ENCODE peak calls at places on chromosome 16, in five cellular contexts. One of them, this sample, is unnamed.

GRCh38 chr16:84648595-84649510 is 542 bp downstream of the KLHL36 start:
- DNase-seq in stomach: peak
- DNase-seq in tibial nerve: no peak
- DNase-seq in mucosa of descending colon: peak
- DNase-seq in AG04450: no peak
- DNase-seq in this sample: peak

GRCh38 chr16:9107025-9107970 is 15.9 kb downstream of the HAPSTR1 start:
- DNase-seq in mucosa of descending colon: no peak
- DNase-seq in stomach: no peak
- DNase-seq in tibial nerve: no peak
- DNase-seq in AG04450: no peak
- DNase-seq in this sample: no peak

GRCh38 chr16:88789593-88789992 is 4.6 kb upstream of the PIEZO1 start:
- DNase-seq in mucosa of descending colon: no peak
- DNase-seq in tibial nerve: no peak
- DNase-seq in stomach: no peak
- DNase-seq in AG04450: no peak
- DNase-seq in this sample: no peak

GRCh38 chr16:87860553-87861299 is 8.6 kb downstream of the SLC7A5 start:
- DNase-seq in tibial nerve: no peak
- DNase-seq in AG04450: no peak
- DNase-seq in stomach: no peak
- DNase-seq in mucosa of descending colon: no peak
- DNase-seq in this sample: no peak

GRCh38 chr16:51061355-51061754 is 89.7 kb downstream of the SALL1 start:
- DNase-seq in mucosa of descending colon: no peak
- DNase-seq in tibial nerve: no peak
- DNase-seq in stomach: no peak
- DNase-seq in AG04450: no peak
- DNase-seq in this sample: no peak

GRCh38 chr16:69367980-69368379 is 16.4 kb upstream of the TMED6 start:
- DNase-seq in mucosa of descending colon: no peak
- DNase-seq in stomach: no peak
- DNase-seq in tibial nerve: no peak
- DNase-seq in AG04450: no peak
- DNase-seq in this sample: peak

GRCh38 chr16:58658796-58659211 is 25.8 kb downstream of the SLC38A7 start:
- DNase-seq in stomach: no peak
- DNase-seq in AG04450: no peak
- DNase-seq in mucosa of descending colon: no peak
- DNase-seq in tibial nerve: no peak
- DNase-seq in this sample: no peak

GRCh38 chr16:82900611-82901010 is 273.8 kb downstream of the CDH13 start:
- DNase-seq in stomach: no peak
- DNase-seq in AG04450: no peak
- DNase-seq in mucosa of descending colon: no peak
- DNase-seq in tibial nerve: no peak
- DNase-seq in this sample: no peak

GRCh38 chr16:29678691-29679267 is at the start of gene QPRT:
- DNase-seq in mucosa of descending colon: peak
- DNase-seq in AG04450: no peak
- DNase-seq in stomach: no peak
- DNase-seq in tibial nerve: no peak
- DNase-seq in this sample: no peak

GRCh38 chr16:14354561-14355351 is 275.3 kb downstream of the PARN start:
- DNase-seq in AG04450: no peak
- DNase-seq in tibial nerve: no peak
- DNase-seq in mucosa of descending colon: peak
- DNase-seq in stomach: no peak
- DNase-seq in this sample: no peak

GRCh38 chr16:3140603-3141427 is 6.0 kb downstream of the ZNF213 start:
- DNase-seq in stomach: no peak
- DNase-seq in AG04450: no peak
- DNase-seq in mucosa of descending colon: no peak
- DNase-seq in tibial nerve: no peak
- DNase-seq in this sample: no peak

GRCh38 chr16:90078594-90078895 is 1.4 kb upstream of the PRDM7 start:
- DNase-seq in mucosa of descending colon: no peak
- DNase-seq in tibial nerve: no peak
- DNase-seq in stomach: no peak
- DNase-seq in AG04450: no peak
- DNase-seq in this sample: no peak

GRCh38 chr16:67246081-67246944 is 968 bp downstream of the FHOD1 start:
- DNase-seq in tibial nerve: no peak
- DNase-seq in AG04450: peak
- DNase-seq in stomach: peak
- DNase-seq in mucosa of descending colon: peak
- DNase-seq in this sample: peak

GRCh38 chr16:27285676-27286196 is 17.2 kb upstream of the NSMCE1 start:
- DNase-seq in mucosa of descending colon: peak
- DNase-seq in AG04450: no peak
- DNase-seq in tibial nerve: no peak
- DNase-seq in stomach: no peak
- DNase-seq in this sample: peak

GRCh38 chr16:72987480-72987901 is 60.4 kb downstream of the ZFHX3 start:
- DNase-seq in stomach: no peak
- DNase-seq in mucosa of descending colon: no peak
- DNase-seq in AG04450: no peak
- DNase-seq in tibial nerve: no peak
- DNase-seq in this sample: peak

GRCh38 chr16:23679274-23679985 is 741 bp downstream of the PLK1 start:
- DNase-seq in tibial nerve: no peak
- DNase-seq in stomach: no peak
- DNase-seq in AG04450: no peak
- DNase-seq in mucosa of descending colon: peak
- DNase-seq in this sample: no peak

GRCh38 chr16:3819741-3820724 is 60.5 kb downstream of the CREBBP start:
- DNase-seq in stomach: peak
- DNase-seq in AG04450: peak
- DNase-seq in tibial nerve: no peak
- DNase-seq in mucosa of descending colon: peak
- DNase-seq in this sample: no peak

GRCh38 chr16:35411156-35411555 is 1951.7 kb downstream of the TP53TG3F start:
- DNase-seq in stomach: no peak
- DNase-seq in tibial nerve: no peak
- DNase-seq in AG04450: no peak
- DNase-seq in mucosa of descending colon: no peak
- DNase-seq in this sample: no peak

GRCh38 chr16:15899538-15900100 is 11.2 kb upstream of the CEP20 start:
- DNase-seq in mucosa of descending colon: peak
- DNase-seq in stomach: peak
- DNase-seq in tibial nerve: no peak
- DNase-seq in AG04450: peak
- DNase-seq in this sample: no peak

GRCh38 chr16:35188288-35189155 is 1729.1 kb downstream of the TP53TG3F start:
- DNase-seq in AG04450: no peak
- DNase-seq in stomach: no peak
- DNase-seq in mucosa of descending colon: no peak
- DNase-seq in tibial nerve: no peak
- DNase-seq in this sample: peak

GRCh38 chr16:57473176-57473840 is 10.8 kb downstream of the POLR2C start:
- DNase-seq in tibial nerve: no peak
- DNase-seq in AG04450: no peak
- DNase-seq in stomach: no peak
- DNase-seq in mucosa of descending colon: no peak
- DNase-seq in this sample: peak

This sample was measured in lower leg skin.